ENCODE peak calls at places on chromosome 15, in four cellular contexts. One of them, this sample, is unnamed.

GRCh38 chr15:67076147-67076843 is 10.9 kb downstream of the SMAD3 start:
- DNase-seq in endothelial cell of umbilical vein: peak; percentile 95
- DNase-seq in mesendoderm: no peak
- DNase-seq in aorta: peak; percentile 88
- DNase-seq in this sample: peak; percentile 57

GRCh38 chr15:27776501-27776900 is 322.6 kb downstream of the OCA2 start:
- DNase-seq in endothelial cell of umbilical vein: no peak
- DNase-seq in mesendoderm: no peak
- DNase-seq in aorta: no peak
- DNase-seq in this sample: no peak

GRCh38 chr15:46091860-46092450 is 457.1 kb downstream of the SQOR start:
- DNase-seq in endothelial cell of umbilical vein: peak; percentile 30
- DNase-seq in mesendoderm: peak; percentile 73
- DNase-seq in aorta: no peak
- DNase-seq in this sample: no peak

GRCh38 chr15:50544368-50544767 is 2.1 kb downstream of the USP50 start:
- DNase-seq in endothelial cell of umbilical vein: no peak
- DNase-seq in mesendoderm: peak; percentile 58
- DNase-seq in aorta: no peak
- DNase-seq in this sample: no peak

GRCh38 chr15:32738677-32739076 is 20.9 kb downstream of the GREM1 start:
- DNase-seq in endothelial cell of umbilical vein: no peak
- DNase-seq in mesendoderm: no peak
- DNase-seq in aorta: no peak
- DNase-seq in this sample: no peak

GRCh38 chr15:48617619-48618018 is 27.9 kb downstream of the FBN1 start:
- DNase-seq in endothelial cell of umbilical vein: peak; percentile 54
- DNase-seq in mesendoderm: no peak
- DNase-seq in aorta: no peak
- DNase-seq in this sample: no peak

GRCh38 chr15:28132524-28133275 is 33.6 kb upstream of the OCA2 start:
- DNase-seq in endothelial cell of umbilical vein: peak; percentile 47
- DNase-seq in mesendoderm: peak; percentile 8
- DNase-seq in aorta: no peak
- DNase-seq in this sample: no peak

GRCh38 chr15:74196175-74196574 is 6.4 kb downstream of the STRA6 start:
- DNase-seq in endothelial cell of umbilical vein: no peak
- DNase-seq in mesendoderm: no peak
- DNase-seq in aorta: peak; percentile 87
- DNase-seq in this sample: no peak

GRCh38 chr15:98503970-98504369 is 144.4 kb upstream of the IGF1R start:
- DNase-seq in endothelial cell of umbilical vein: no peak
- DNase-seq in mesendoderm: no peak
- DNase-seq in aorta: no peak
- DNase-seq in this sample: no peak

GRCh38 chr15:66024998-66025397 is 155.7 kb downstream of the RAB11A start:
- DNase-seq in endothelial cell of umbilical vein: no peak
- DNase-seq in mesendoderm: no peak
- DNase-seq in aorta: no peak
- DNase-seq in this sample: no peak

GRCh38 chr15:95987886-95988573 is 342.5 kb upstream of the NR2F2 start:
- DNase-seq in endothelial cell of umbilical vein: no peak
- DNase-seq in mesendoderm: peak; percentile 6
- DNase-seq in aorta: no peak
- DNase-seq in this sample: no peak

GRCh38 chr15:42104095-42104891 is 9.9 kb upstream of the PLA2G4D start:
- DNase-seq in endothelial cell of umbilical vein: no peak
- DNase-seq in mesendoderm: no peak
- DNase-seq in aorta: no peak
- DNase-seq in this sample: no peak

GRCh38 chr15:86608461-86608860 is 528.8 kb downstream of the AGBL1 start:
- DNase-seq in endothelial cell of umbilical vein: no peak
- DNase-seq in mesendoderm: no peak
- DNase-seq in aorta: no peak
- DNase-seq in this sample: peak; percentile 47

GRCh38 chr15:73691398-73691797 is 7.2 kb downstream of the CD276 start:
- DNase-seq in endothelial cell of umbilical vein: peak; percentile 25
- DNase-seq in mesendoderm: peak; percentile 94
- DNase-seq in aorta: peak; percentile 86
- DNase-seq in this sample: peak; percentile 68

GRCh38 chr15:88401269-88401971 is 65.8 kb downstream of the MRPL46 start:
- DNase-seq in endothelial cell of umbilical vein: no peak
- DNase-seq in mesendoderm: no peak
- DNase-seq in aorta: no peak
- DNase-seq in this sample: no peak

GRCh38 chr15:59242649-59243048 is 36.0 kb downstream of the LDHAL6B start:
- DNase-seq in endothelial cell of umbilical vein: no peak
- DNase-seq in mesendoderm: no peak
- DNase-seq in aorta: no peak
- DNase-seq in this sample: no peak

GRCh38 chr15:38216763-38217162 is 35.9 kb upstream of the SPRED1 start:
- DNase-seq in endothelial cell of umbilical vein: no peak
- DNase-seq in mesendoderm: no peak
- DNase-seq in aorta: no peak
- DNase-seq in this sample: no peak

GRCh38 chr15:25410649-25411048 is 28.2 kb downstream of the UBE3A start:
- DNase-seq in endothelial cell of umbilical vein: no peak
- DNase-seq in mesendoderm: no peak
- DNase-seq in aorta: no peak
- DNase-seq in this sample: no peak

GRCh38 chr15:96410175-96411055 is 79.9 kb downstream of the NR2F2 start:
- DNase-seq in endothelial cell of umbilical vein: peak; percentile 16
- DNase-seq in mesendoderm: peak; percentile 38
- DNase-seq in aorta: no peak
- DNase-seq in this sample: no peak

GRCh38 chr15:100131321-100132224 is 210.2 kb downstream of the ADAMTS17 start:
- DNase-seq in endothelial cell of umbilical vein: peak; percentile 25
- DNase-seq in mesendoderm: no peak
- DNase-seq in aorta: peak; percentile 82
- DNase-seq in this sample: no peak

GRCh38 chr15:96345560-96346389 is 15.3 kb downstream of the NR2F2 start:
- DNase-seq in endothelial cell of umbilical vein: peak; percentile 86
- DNase-seq in mesendoderm: peak; percentile 85
- DNase-seq in aorta: peak; percentile 89
- DNase-seq in this sample: peak; percentile 78

GRCh38 chr15:95120595-95120994 is 889.2 kb downstream of the MCTP2 start:
- DNase-seq in endothelial cell of umbilical vein: no peak
- DNase-seq in mesendoderm: peak; percentile 49
- DNase-seq in aorta: no peak
- DNase-seq in this sample: no peak

GRCh38 chr15:34837246-34838016 is 42.1 kb upstream of the ACTC1 start:
- DNase-seq in endothelial cell of umbilical vein: peak; percentile 48
- DNase-seq in mesendoderm: no peak
- DNase-seq in aorta: no peak
- DNase-seq in this sample: no peak

GRCh38 chr15:86725628-86726027 is 646.0 kb downstream of the AGBL1 start:
- DNase-seq in endothelial cell of umbilical vein: no peak
- DNase-seq in mesendoderm: no peak
- DNase-seq in aorta: no peak
- DNase-seq in this sample: no peak

GRCh38 chr15:95887666-95888480 is 442.6 kb upstream of the NR2F2 start:
- DNase-seq in endothelial cell of umbilical vein: peak; percentile 62
- DNase-seq in mesendoderm: peak; percentile 10
- DNase-seq in aorta: no peak
- DNase-seq in this sample: no peak

GRCh38 chr15:70558406-70559222 is 204.7 kb downstream of the UACA start:
- DNase-seq in endothelial cell of umbilical vein: no peak
- DNase-seq in mesendoderm: no peak
- DNase-seq in aorta: no peak
- DNase-seq in this sample: no peak
- H3K4me1 ChIP-seq in endothelial cell of umbilical vein: no peaks in the 10 kb centered on the region
- H3K4me1 ChIP-seq in mesendoderm: no peaks in the 10 kb centered on the region
- H3K4me1 ChIP-seq in aorta: no peaks in the 10 kb centered on the region
- H3K4me1 ChIP-seq in this sample: peaks cover 14% of the 10 kb centered on the region

DNA sequence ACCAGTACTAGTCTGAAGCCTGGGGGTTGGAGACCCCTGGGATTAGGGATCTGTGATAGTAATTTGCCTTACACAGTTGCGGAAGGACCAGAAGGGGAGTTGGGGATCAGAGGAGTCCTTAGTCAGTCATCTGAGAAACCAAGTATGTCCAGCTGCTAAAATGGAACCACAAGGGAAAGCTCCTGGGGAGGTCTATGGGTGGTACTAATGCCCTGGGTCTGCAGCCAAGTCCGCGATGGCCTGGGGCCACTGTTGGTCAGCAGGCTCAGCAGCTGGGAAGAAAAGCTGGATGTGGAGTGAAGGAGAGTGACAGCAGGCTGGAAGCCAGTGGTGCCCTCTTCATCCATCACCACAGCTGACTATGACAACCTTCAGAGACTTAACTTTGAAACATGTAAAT is 2.2 kb upstream of the ANKDD1A start:
- DNase-seq in endothelial cell of umbilical vein: no peak
- DNase-seq in mesendoderm: no peak
- DNase-seq in aorta: no peak
- DNase-seq in this sample: no peak
- H3K4me3 ChIP-seq in endothelial cell of umbilical vein: no peak overlapping the region
- H3K4me3 ChIP-seq in mesendoderm: no peak overlapping the region
- H3K4me3 ChIP-seq in aorta: no peak overlapping the region
- H3K4me3 ChIP-seq in this sample: no peak overlapping the region

GRCh38 chr15:90412356-90413194 is 24.5 kb downstream of the IQGAP1 start:
- DNase-seq in endothelial cell of umbilical vein: peak; percentile 55
- DNase-seq in mesendoderm: peak; percentile 92
- DNase-seq in aorta: no peak
- DNase-seq in this sample: no peak

GRCh38 chr15:90411176-90411575 is 23.1 kb downstream of the IQGAP1 start:
- DNase-seq in endothelial cell of umbilical vein: no peak
- DNase-seq in mesendoderm: peak; percentile 63
- DNase-seq in aorta: no peak
- DNase-seq in this sample: no peak

GRCh38 chr15:90405208-90405607 is 17.2 kb downstream of the IQGAP1 start:
- DNase-seq in endothelial cell of umbilical vein: no peak
- DNase-seq in mesendoderm: no peak
- DNase-seq in aorta: no peak
- DNase-seq in this sample: no peak

GRCh38 chr15:90407871-90408317 is 19.9 kb downstream of the IQGAP1 start:
- DNase-seq in endothelial cell of umbilical vein: peak; percentile 90
- DNase-seq in mesendoderm: no peak
- DNase-seq in aorta: no peak
- DNase-seq in this sample: no peak

GRCh38 chr15:90408657-90409056 is 20.6 kb downstream of the IQGAP1 start:
- DNase-seq in endothelial cell of umbilical vein: no peak
- DNase-seq in mesendoderm: no peak
- DNase-seq in aorta: no peak
- DNase-seq in this sample: no peak
- H3K4me1 ChIP-seq in endothelial cell of umbilical vein: peaks cover 57% of the 10 kb centered on the region
- H3K4me1 ChIP-seq in mesendoderm: peaks cover 16% of the 10 kb centered on the region
- H3K4me1 ChIP-seq in aorta: peaks cover 20% of the 10 kb centered on the region
- H3K4me1 ChIP-seq in this sample: peaks cover 80% of the 10 kb centered on the region

DNA sequence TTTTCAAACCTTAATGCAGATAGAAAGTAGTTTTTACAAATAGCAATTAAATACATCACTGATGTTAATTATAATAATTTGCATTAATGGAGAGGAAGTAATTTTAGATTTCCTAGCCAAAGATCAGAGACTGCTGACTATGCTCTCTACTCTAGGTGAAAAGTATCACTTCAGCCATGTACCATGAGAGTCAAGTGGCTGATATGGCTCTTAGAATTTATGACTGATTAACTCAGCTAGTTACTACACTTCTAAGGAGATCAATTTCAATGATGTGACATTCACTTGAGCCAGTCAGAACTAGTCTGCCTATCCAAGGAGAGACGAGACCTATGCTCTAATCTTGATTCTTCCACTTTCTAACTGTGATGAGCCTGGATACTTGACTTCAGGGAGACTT is 405.7 kb upstream of the RORA start:
- DNase-seq in endothelial cell of umbilical vein: no peak
- DNase-seq in mesendoderm: no peak
- DNase-seq in aorta: no peak
- DNase-seq in this sample: no peak
- H3K4me3 ChIP-seq in endothelial cell of umbilical vein: no peak overlapping the region
- H3K4me3 ChIP-seq in mesendoderm: no peak overlapping the region
- H3K4me3 ChIP-seq in aorta: no peak overlapping the region
- H3K4me3 ChIP-seq in this sample: no peak overlapping the region

GRCh38 chr15:91946914-91947313 is 93.4 kb downstream of the SLCO3A1 start:
- DNase-seq in endothelial cell of umbilical vein: no peak
- DNase-seq in mesendoderm: peak; percentile 73
- DNase-seq in aorta: no peak
- DNase-seq in this sample: no peak
- H3K4me1 ChIP-seq in endothelial cell of umbilical vein: no peaks in the 10 kb centered on the region
- H3K4me1 ChIP-seq in mesendoderm: peaks cover 17% of the 10 kb centered on the region
- H3K4me1 ChIP-seq in aorta: peaks cover 7% of the 10 kb centered on the region
- H3K4me1 ChIP-seq in this sample: peaks cover 51% of the 10 kb centered on the region

GRCh38 chr15:77870195-77871065 is 207.1 kb downstream of the TBC1D2B start:
- DNase-seq in endothelial cell of umbilical vein: peak; percentile 63
- DNase-seq in mesendoderm: peak; percentile 75
- DNase-seq in aorta: peak; percentile 87
- DNase-seq in this sample: peak; percentile 75
- H3K4me3 ChIP-seq in endothelial cell of umbilical vein: no peak overlapping the region
- H3K4me3 ChIP-seq in mesendoderm: no peak overlapping the region
- H3K4me3 ChIP-seq in aorta: no peak overlapping the region
- H3K4me3 ChIP-seq in this sample: no peak overlapping the region

This sample was measured in psoas muscle.